ENCODE peak calls at places on chromosomes 1 and 21, in eight cellular contexts. N is HL-60, R is stomach, Q is prostate gland, C is breast epithelium, B is K562, K is transverse colon, Z is HepG2. I is an unnamed sample.

GRCh38 chr21:35925497-35925896 is 134.8 kb downstream of the SETD4 start:
- DNase-seq in C (no peak), B (no peak), K (no peak), N (no peak), R (peak), Z (peak), Q (peak), I (no peak)

GRCh38 chr1:198121058-198121829 is 35.6 kb upstream of the NEK7 start:
- DNase-seq in B (peak), Z (no peak), Q (no peak), C (no peak), R (no peak), N (no peak), K (no peak), I (no peak)

GRCh38 chr21:18369115-18369514 is 34.5 kb downstream of the TMPRSS15 start:
- DNase-seq in Q (no peak), Z (peak), C (no peak), R (no peak), K (no peak), B (no peak), N (no peak), I (peak)

GRCh38 chr1:84277343-84278059 is 24.0 kb upstream of the SAMD13 start:
- DNase-seq in K (no peak), Z (no peak), B (no peak), Q (no peak), C (no peak), R (no peak), N (no peak), I (no peak)

GRCh38 chr21:19029816-19030215 is 626.2 kb upstream of the TMPRSS15 start:
- DNase-seq in C (no peak), R (no peak), N (no peak), Q (no peak), B (no peak), Z (no peak), K (no peak), I (no peak)

GRCh38 chr1:26999440-26999987 is 6.0 kb downstream of the TRNP1 start:
- DNase-seq in N (no peak), K (peak), B (no peak), Z (peak), Q (peak), R (peak), C (peak), I (no peak)

GRCh38 chr1:167082511-167083027 is 7.6 kb downstream of the GPA33 start:
- DNase-seq in C (no peak), Z (peak), Q (no peak), K (peak), B (no peak), R (peak), N (no peak), I (no peak)

GRCh38 chr1:211258310-211258755 is 833 bp upstream of the RCOR3 start:
- DNase-seq in Z (peak), B (peak), K (peak), Q (peak), C (peak), N (peak), R (peak), I (no peak)

GRCh38 chr1:217433664-217434063 is 197.2 kb downstream of the GPATCH2 start:
- DNase-seq in C (no peak), K (no peak), N (no peak), Z (no peak), R (no peak), Q (no peak), B (no peak), I (no peak)

GRCh38 chr1:248782311-248782887 is 26.8 kb upstream of the LYPD8 start:
- DNase-seq in C (no peak), K (no peak), Q (no peak), Z (no peak), N (no peak), B (no peak), R (no peak), I (no peak)

GRCh38 chr1:18351735-18352134 is 129.0 kb upstream of the KLHDC7A start:
- DNase-seq in K (no peak), B (no peak), Q (no peak), N (no peak), C (no peak), R (no peak), Z (no peak), I (no peak)

GRCh38 chr21:28669331-28669730 is 323.3 kb downstream of the LTN1 start:
- DNase-seq in C (no peak), N (no peak), K (no peak), Q (no peak), R (no peak), Z (no peak), B (no peak), I (no peak)

GRCh38 chr1:32989160-32989894 is 24.7 kb upstream of the RNF19B start:
- DNase-seq in Z (no peak), N (peak), R (peak), Q (peak), K (peak), B (peak), C (peak), I (no peak)

GRCh38 chr1:58932820-58933598 is 149.2 kb upstream of the JUN start:
- DNase-seq in N (peak), R (peak), Z (peak), C (peak), Q (peak), B (no peak), K (peak), I (no peak)

GRCh38 chr1:41661428-41662060 is 177.1 kb upstream of the EDN2 start:
- DNase-seq in K (no peak), B (no peak), Q (peak), N (no peak), R (no peak), C (no peak), Z (no peak), I (no peak)

GRCh38 chr1:166960871-166961474 is 14.4 kb downstream of the ILDR2 start:
- DNase-seq in R (no peak), K (no peak), Z (no peak), Q (no peak), N (no peak), B (no peak), C (no peak), I (no peak)

GRCh38 chr1:7224644-7225043 is 439.4 kb downstream of the CAMTA1 start:
- DNase-seq in N (no peak), C (no peak), Z (no peak), K (peak), R (no peak), Q (no peak), B (peak), I (no peak)

GRCh38 chr1:203906932-203907331 is 45.5 kb downstream of the SNRPE start:
- DNase-seq in R (no peak), B (no peak), Z (no peak), Q (no peak), N (peak), K (no peak), C (no peak), I (peak)

GRCh38 chr1:29675481-29676263 is 439.4 kb downstream of the PTPRU start:
- DNase-seq in C (no peak), B (no peak), K (no peak), Q (no peak), N (no peak), R (peak), Z (no peak), I (no peak)

GRCh38 chr1:203426870-203427269 is 48.7 kb upstream of the PRELP start:
- DNase-seq in R (no peak), K (peak), B (no peak), Q (no peak), C (no peak), Z (no peak), N (no peak), I (no peak)

GRCh38 chr1:55916480-55916879 is 662.9 kb downstream of the PLPP3 start:
- DNase-seq in R (no peak), Q (no peak), B (no peak), Z (no peak), N (no peak), C (no peak), K (no peak), I (no peak)

GRCh38 chr1:30670195-30671060 is 53.0 kb downstream of the MATN1 start:
- DNase-seq in C (no peak), R (no peak), Q (no peak), Z (no peak), N (no peak), B (no peak), K (no peak), I (no peak)

GRCh38 chr1:41045740-41046139 is 24.2 kb upstream of the SLFNL1 start:
- DNase-seq in Z (no peak), R (peak), B (no peak), C (peak), K (peak), N (no peak), Q (peak), I (no peak)

GRCh38 chr1:38558055-38558454 is 301.5 kb downstream of the RRAGC start:
- DNase-seq in K (no peak), N (no peak), R (no peak), C (no peak), Q (no peak), Z (no peak), B (no peak), I (no peak)

GRCh38 chr1:69479734-69480133 is 88.0 kb upstream of the LRRC7 start:
- DNase-seq in B (peak), N (no peak), K (no peak), Q (no peak), C (no peak), Z (no peak), R (no peak), I (no peak)

GRCh38 chr1:59061876-59062275 is 235.0 kb upstream of the FGGY start:
- DNase-seq in R (no peak), B (peak), C (no peak), K (peak), N (no peak), Z (no peak), Q (peak), I (no peak)

GRCh38 chr1:20279507-20279906 is 11.2 kb upstream of the VWA5B1 start:
- DNase-seq in R (no peak), N (no peak), Q (no peak), B (no peak), Z (no peak), K (peak), C (no peak), I (no peak)

GRCh38 chr21:18499761-18500376 is 96.3 kb upstream of the TMPRSS15 start:
- DNase-seq in C (no peak), B (peak), R (peak), N (peak), Q (no peak), Z (peak), K (peak), I (peak)

GRCh38 chr1:81954388-81955023 is 153.8 kb downstream of the ADGRL2 start:
- DNase-seq in C (no peak), B (no peak), N (no peak), Z (no peak), K (no peak), R (no peak), Q (no peak), I (no peak)

GRCh38 chr21:46083271-46084040 is 14.5 kb upstream of the COL6A2 start:
- DNase-seq in Z (no peak), Q (no peak), K (no peak), R (no peak), C (no peak), N (no peak), B (no peak), I (no peak)

GRCh38 chr1:183214021-183214970 is 28.2 kb downstream of the LAMC2 start:
- DNase-seq in R (no peak), K (no peak), C (no peak), Q (no peak), Z (no peak), B (no peak), N (no peak), I (no peak)

GRCh38 chr1:53369761-53370160 is 41.9 kb upstream of the LRP8 start:
- DNase-seq in N (no peak), C (no peak), R (peak), Z (no peak), K (no peak), B (no peak), Q (no peak), I (no peak)

GRCh38 chr1:219541946-219542345 is 71.0 kb downstream of the ZC3H11B start:
- DNase-seq in N (no peak), C (no peak), Q (no peak), B (no peak), Z (no peak), K (no peak), R (no peak), I (no peak)

GRCh38 chr1:217780993-217781392 is 149.8 kb downstream of the SPATA17 start:
- DNase-seq in Q (no peak), N (no peak), B (no peak), R (no peak), C (no peak), Z (no peak), K (no peak), I (peak)

GRCh38 chr1:118618618-118619340 is 369.4 kb downstream of the TBX15 start:
- DNase-seq in C (no peak), B (no peak), Z (no peak), Q (no peak), N (no peak), K (no peak), R (no peak), I (no peak)

GRCh38 chr1:160005070-160005469 is 26.7 kb downstream of the PIGM start:
- DNase-seq in Z (no peak), R (no peak), C (no peak), Q (no peak), B (no peak), N (no peak), K (no peak), I (no peak)

GRCh38 chr1:226937940-226938725 is 2.0 kb upstream of the COQ8A start:
- DNase-seq in R (no peak), Q (no peak), K (no peak), B (no peak), N (no peak), C (no peak), Z (no peak), I (no peak)

GRCh38 chr1:230069813-230070212 is 2.8 kb downstream of the GALNT2 start:
- DNase-seq in C (no peak), Z (no peak), R (no peak), K (no peak), B (peak), Q (peak), N (no peak), I (no peak)

GRCh38 chr21:36321325-36322082 is 1.5 kb downstream of the MORC3 start:
- DNase-seq in C (no peak), K (no peak), Z (no peak), B (peak), R (peak), Q (peak), N (no peak), I (no peak)

GRCh38 chr1:61453111-61453961 is 271.6 kb downstream of the TM2D1 start:
- DNase-seq in K (peak), C (peak), Q (peak), N (peak), B (peak), R (peak), Z (peak), I (peak)
- TF ChIP-seq POLR2AphosphoS5 in K (peak), C (peak), Q (no peak), N (no peak), B (no peak), R (no peak), Z (peak), I (no peak)

DNA sequence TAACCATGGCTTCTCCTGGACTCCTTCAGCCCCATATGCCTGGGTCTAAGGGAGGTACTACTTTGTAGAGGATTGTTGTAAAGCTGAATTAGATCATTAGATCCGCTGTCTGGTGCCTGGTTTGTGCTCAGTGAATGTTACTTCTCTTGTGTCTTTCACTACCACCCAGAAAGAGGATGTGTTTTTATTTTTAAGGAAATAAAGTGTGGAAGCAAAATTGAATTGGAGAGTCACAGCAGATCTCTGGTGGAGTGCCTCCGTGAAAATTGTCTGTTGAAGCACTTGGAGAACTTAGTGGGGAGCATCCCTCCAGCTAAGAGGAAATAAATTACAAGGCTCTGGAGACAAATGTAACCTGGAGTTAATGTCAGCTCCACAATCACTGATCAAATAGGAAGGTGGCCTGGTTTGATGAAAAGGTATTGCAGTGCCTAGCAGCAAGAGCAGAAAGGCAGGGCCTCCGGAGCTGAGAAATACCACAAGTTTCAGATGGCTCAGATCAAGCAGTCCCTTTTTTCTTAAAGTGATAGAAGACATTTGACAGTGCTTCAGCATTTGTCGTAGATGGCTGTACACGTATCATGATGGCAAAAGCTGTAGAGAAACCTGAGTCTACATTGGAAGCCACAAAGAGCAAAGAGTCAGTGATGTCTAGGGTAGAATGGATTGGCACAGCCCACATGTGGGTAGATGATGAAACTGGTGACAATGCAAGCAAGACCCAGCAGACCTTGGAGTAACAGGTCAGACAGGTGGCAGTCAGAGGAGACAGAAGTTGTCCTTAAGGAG is 101.5 kb upstream of the ARTN start:
- DNase-seq in C (no peak), Z (no peak), N (no peak), K (no peak), Q (no peak), R (no peak), B (no peak), I (no peak)
- H3K27ac ChIP-seq in C (no peak), Z (no peak), N (peak), K (no peak), Q (no peak), R (no peak), B (no peak), I (no peak)

GRCh38 chr1:110872366-110872744 is 593 bp upstream of the CD53 start:
- DNase-seq in R (no peak), Q (no peak), C (no peak), K (no peak), Z (no peak), B (no peak), N (no peak), I (no peak)

GRCh38 chr1:110873856-110874255 is 908 bp downstream of the CD53 start:
- DNase-seq in C (no peak), Z (no peak), N (no peak), R (no peak), K (no peak), B (no peak), Q (no peak), I (no peak)

GRCh38 chr1:110870721-110871388 is 2.1 kb upstream of the CD53 start:
- DNase-seq in K (no peak), C (no peak), R (no peak), B (no peak), Q (no peak), Z (no peak), N (no peak), I (no peak)

GRCh38 chr1:110874303-110875215 is 1.6 kb downstream of the CD53 start:
- DNase-seq in N (peak), Z (no peak), R (no peak), C (no peak), B (peak), K (no peak), Q (no peak), I (no peak)

DNA sequence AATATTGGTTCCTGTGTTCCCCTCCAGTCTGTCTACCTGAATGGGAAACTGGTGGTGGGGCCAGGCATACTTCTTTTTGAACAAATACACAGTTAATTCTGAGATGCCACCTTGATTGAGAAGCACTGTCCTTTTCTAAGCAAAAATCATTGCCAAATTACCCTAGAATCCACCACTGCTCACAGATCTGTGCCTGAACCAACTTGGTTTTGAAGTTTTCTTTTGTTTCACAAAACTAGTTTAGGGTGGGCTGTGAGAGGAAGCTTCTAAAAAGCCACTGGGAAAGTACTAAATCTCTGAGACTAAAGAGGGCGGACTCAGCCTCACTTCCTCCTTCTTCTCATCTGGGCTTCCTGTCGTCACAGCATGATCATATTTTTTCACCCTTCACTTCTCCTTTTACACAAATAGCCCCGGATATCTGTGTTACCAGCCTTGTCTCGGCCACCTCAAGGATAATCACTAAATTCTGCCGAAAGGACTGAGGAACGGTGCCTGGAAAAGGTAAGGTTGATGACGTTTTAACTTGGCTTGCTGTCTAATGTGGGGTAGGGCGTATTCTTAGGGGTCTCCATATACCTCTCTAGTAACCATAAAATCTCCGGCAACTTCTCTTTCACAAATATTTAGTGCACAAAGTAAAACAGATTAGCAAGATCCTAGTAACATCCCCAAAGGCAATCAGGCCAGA is at the start of gene CD53:
- DNase-seq in C (no peak), K (peak), N (peak), Z (no peak), Q (no peak), B (peak), R (no peak), I (no peak)
- TF ChIP-seq POLR2AphosphoS5 in C (no peak), K (peak), N (peak), Z (no peak), Q (no peak), B (no peak), R (peak), I (no peak)

DNA sequence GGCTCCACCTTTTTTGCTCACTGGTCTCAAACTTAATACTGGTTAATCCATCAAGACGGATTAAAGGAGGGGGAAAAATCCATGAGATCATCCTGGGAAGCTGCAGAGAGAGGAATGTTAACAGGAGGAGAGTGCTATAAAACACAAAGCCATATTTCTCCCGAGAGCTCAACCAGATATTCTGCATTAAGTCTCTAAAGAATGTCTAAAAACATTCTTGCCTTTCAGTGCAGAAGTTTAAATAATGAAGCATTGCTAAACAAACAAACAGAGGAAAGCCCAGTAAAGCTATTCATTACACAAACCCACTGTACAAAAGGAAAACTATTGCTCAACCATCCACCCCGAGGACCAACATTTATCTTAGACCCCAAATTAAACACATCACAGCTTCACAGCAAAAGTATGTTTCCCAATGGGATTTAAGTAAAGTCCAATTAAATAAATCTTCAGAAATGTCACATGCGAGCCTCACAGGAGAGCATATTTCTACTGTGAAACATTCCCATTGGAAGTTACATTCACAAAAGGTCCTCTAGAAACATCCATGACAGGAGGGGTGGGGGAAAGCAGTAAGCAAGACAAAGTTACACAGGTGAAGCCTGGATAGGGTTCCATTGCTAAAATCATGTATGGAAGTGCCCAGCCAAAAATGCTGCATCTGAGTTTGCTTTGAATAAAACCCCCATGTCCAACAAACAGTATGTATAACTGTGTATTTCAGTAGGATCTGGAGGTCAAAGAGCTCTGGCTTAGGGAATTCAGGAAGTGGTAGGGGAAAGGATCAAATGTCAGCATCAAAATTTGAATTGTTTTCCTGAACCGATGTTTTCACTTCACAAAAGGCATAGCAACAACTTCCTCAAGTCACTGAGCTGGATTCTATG is 23.3 kb downstream of the DUSP10 start:
- DNase-seq in B (no peak), C (no peak), N (no peak), Z (peak), Q (no peak), K (no peak), R (no peak), I (no peak)
- H3K27ac ChIP-seq in B (no peak), C (peak), N (no peak), Z (peak), Q (peak), K (peak), R (peak), I (no peak)